ENCODE peak calls at places on chromosomes 1 and 21, in ten cellular contexts. Z is HCT116, L is heart left ventricle, B is uterus, Y is stomach, K is tibial nerve, E is GM12878, A is esophagus squamous epithelium, C is transverse colon, I is IMR-90. V is an unnamed sample. For H3K4me1, the result is how much of the 10 kb centered on the place peaks cover.

GRCh38 chr1:234608720-234609527 is 1.1 kb downstream of the IRF2BP2 start:
- DNase-seq in C (peak), Y (peak), Z (no peak), L (peak), B (peak), E (no peak), I (no peak), A (no peak), K (no peak), V (no peak)

GRCh38 chr21:14947613-14948160 is 117.1 kb downstream of the NRIP1 start:
- DNase-seq in Z (no peak), B (no peak), A (no peak), E (no peak), K (no peak), I (no peak), L (no peak), C (no peak), Y (no peak), V (no peak)

GRCh38 chr1:198187973-198188588 is 31.3 kb downstream of the NEK7 start:
- DNase-seq in E (no peak), Z (no peak), L (no peak), B (no peak), C (no peak), Y (no peak), I (no peak), A (no peak), K (no peak), V (no peak)

GRCh38 chr1:41313661-41314131 is 47.5 kb upstream of the FOXO6 start:
- DNase-seq in Y (no peak), C (no peak), A (no peak), Z (peak), B (no peak), L (no peak), K (no peak), E (no peak), I (no peak), V (no peak)

GRCh38 chr1:233025156-233025555 is 74.7 kb downstream of the NTPCR start:
- DNase-seq in I (peak), E (no peak), C (peak), B (no peak), K (no peak), L (peak), Z (no peak), A (no peak), Y (peak), V (peak)

GRCh38 chr1:244391761-244392160 is 59.9 kb downstream of the ADSS2 start:
- DNase-seq in E (no peak), Z (no peak), B (no peak), A (no peak), L (no peak), C (no peak), Y (no peak), K (no peak), I (peak), V (no peak)

GRCh38 chr1:182084487-182085316 is 23.2 kb upstream of the ZNF648 start:
- DNase-seq in A (peak), K (peak), C (peak), I (peak), L (peak), Z (peak), Y (peak), B (peak), E (no peak), V (peak)

GRCh38 chr1:24914226-24915069 is 15.6 kb downstream of the RUNX3 start:
- DNase-seq in K (no peak), Z (no peak), A (no peak), C (peak), B (no peak), L (no peak), I (peak), E (no peak), Y (no peak), V (no peak)

GRCh38 chr1:213136190-213136917 is 85.3 kb downstream of the RPS6KC1 start:
- DNase-seq in I (no peak), K (no peak), L (no peak), C (peak), Z (no peak), A (no peak), B (no peak), E (no peak), Y (no peak), V (no peak)

GRCh38 chr1:60171793-60172192 is 98.2 kb upstream of the C1orf87 start:
- DNase-seq in E (no peak), Y (no peak), L (no peak), C (no peak), I (peak), K (no peak), Z (no peak), B (no peak), A (no peak), V (no peak)

GRCh38 chr1:234871039-234871709 is 257.5 kb downstream of the TOMM20 start:
- DNase-seq in K (no peak), L (no peak), I (no peak), Z (no peak), Y (no peak), E (no peak), C (no peak), A (no peak), B (peak), V (no peak)

GRCh38 chr21:34765619-34766018 is 96.8 kb downstream of the CLIC6 start:
- DNase-seq in Z (no peak), I (no peak), Y (no peak), E (no peak), B (no peak), K (no peak), A (no peak), C (no peak), L (no peak), V (no peak)

GRCh38 chr1:224064150-224064549 is 49.8 kb upstream of the FBXO28 start:
- DNase-seq in Z (no peak), A (no peak), L (no peak), Y (no peak), I (no peak), C (no peak), B (no peak), K (no peak), E (no peak), V (no peak)

GRCh38 chr1:159826436-159827101 is at the start of gene SLAMF8:
- DNase-seq in B (no peak), I (no peak), Z (no peak), K (no peak), Y (peak), L (peak), A (no peak), E (peak), C (peak), V (no peak)

GRCh38 chr1:8096105-8097011 is 70.2 kb upstream of the ERRFI1 start:
- DNase-seq in E (peak), A (no peak), I (peak), C (no peak), Y (no peak), K (no peak), B (no peak), L (no peak), Z (peak), V (no peak)

GRCh38 chr1:190172636-190173410 is 304.8 kb downstream of the BRINP3 start:
- DNase-seq in L (no peak), Z (no peak), E (no peak), C (no peak), B (no peak), Y (no peak), A (no peak), I (peak), K (no peak), V (no peak)

GRCh38 chr1:215728206-215728605 is 161.1 kb downstream of the KCTD3 start:
- DNase-seq in B (no peak), K (no peak), Y (no peak), A (no peak), C (no peak), Z (no peak), I (no peak), L (no peak), E (no peak), V (no peak)

GRCh38 chr1:108158893-108159292 is 41.2 kb downstream of the SLC25A24 start:
- DNase-seq in K (no peak), B (no peak), Y (no peak), A (no peak), I (no peak), E (no peak), Z (no peak), L (no peak), C (no peak), V (no peak)

GRCh38 chr1:227778401-227778947 is 37.0 kb upstream of the PRSS38 start:
- DNase-seq in I (peak), K (peak), Y (no peak), A (no peak), L (no peak), C (no peak), B (no peak), Z (no peak), E (no peak), V (no peak)

GRCh38 chr1:208100906-208101305 is 143.3 kb downstream of the PLXNA2 start:
- DNase-seq in B (no peak), E (no peak), L (no peak), A (no peak), Z (no peak), Y (no peak), K (no peak), I (peak), C (no peak), V (no peak)

GRCh38 chr1:7873801-7874795 is 21.2 kb upstream of the UTS2 start:
- DNase-seq in I (no peak), K (no peak), A (no peak), C (no peak), B (no peak), Z (no peak), E (no peak), L (no peak), Y (no peak), V (no peak)

DNA sequence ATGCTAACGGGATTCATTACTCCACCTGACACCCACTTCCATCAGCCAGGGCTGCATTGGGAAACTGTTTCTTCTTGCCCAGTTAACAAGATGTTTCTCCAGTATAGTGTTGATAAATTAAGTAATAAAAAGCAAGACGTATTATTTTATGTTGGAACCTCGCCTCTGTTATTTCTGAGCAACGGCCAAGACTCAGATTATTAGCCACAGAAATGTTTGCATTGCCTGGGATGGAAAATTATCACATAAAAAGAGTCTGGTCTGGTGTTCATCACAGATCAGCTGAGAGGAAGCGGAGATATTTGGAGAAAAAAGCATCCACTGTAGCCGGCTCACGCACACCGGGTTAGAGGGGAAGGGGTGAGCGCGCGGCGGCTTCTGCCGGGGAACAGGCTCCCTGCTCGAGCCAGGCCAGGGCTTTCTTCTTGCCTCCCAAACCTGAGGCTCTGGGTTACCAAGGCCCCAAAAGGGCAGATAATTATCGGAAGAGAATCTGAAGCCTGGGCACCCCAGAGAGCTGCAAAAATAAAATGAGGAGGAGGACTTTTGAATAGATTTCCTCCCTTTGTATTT is 189.5 kb downstream of the PRDM16 start:
- DNase-seq in I (no peak), E (no peak), B (no peak), L (no peak), A (no peak), Y (no peak), K (no peak), C (no peak), Z (no peak), V (no peak)
- H3K27ac ChIP-seq in I (no peak), E (no peak), B (no peak), L (no peak), A (no peak), Y (no peak), K (no peak), C (no peak), Z (no peak), V (no peak)

GRCh38 chr1:204079608-204079999 is 6.7 kb downstream of the SOX13 start:
- DNase-seq in Z (no peak), K (no peak), E (no peak), Y (no peak), L (no peak), C (no peak), B (no peak), I (no peak), A (no peak), V (no peak)

GRCh38 chr1:204081791-204082513 is 9.0 kb downstream of the SOX13 start:
- DNase-seq in L (no peak), E (no peak), K (no peak), I (no peak), Y (no peak), B (no peak), Z (no peak), C (no peak), A (no peak), V (no peak)

GRCh38 chr1:204077979-204078696 is 5.2 kb downstream of the SOX13 start:
- DNase-seq in A (no peak), L (no peak), E (no peak), K (no peak), Z (no peak), Y (peak), I (peak), C (no peak), B (no peak), V (peak)

GRCh38 chr1:204081156-204081790 is 8.4 kb downstream of the SOX13 start:
- DNase-seq in C (no peak), A (no peak), B (no peak), Z (no peak), I (peak), K (no peak), E (no peak), L (no peak), Y (no peak), V (no peak)

GRCh38 chr1:204080163-204080903 is 7.4 kb downstream of the SOX13 start:
- DNase-seq in B (peak), C (peak), L (peak), Z (peak), I (peak), E (no peak), K (peak), Y (peak), A (no peak), V (peak)
- H3K4me1 ChIP-seq in B (under half), C (half or more), L (half or more), Z (half or more), I (under half), E (under half), K (under half), Y (half or more), A (half or more), V (half or more)

GRCh38 chr1:19878637-19878985 is 3.6 kb upstream of the OTUD3 start:
- DNase-seq in A (no peak), K (no peak), B (no peak), I (no peak), Y (peak), C (peak), Z (no peak), E (no peak), L (no peak), V (peak)

GRCh38 chr1:19879227-19879626 is 3.0 kb upstream of the OTUD3 start:
- DNase-seq in I (no peak), E (no peak), L (no peak), A (no peak), C (no peak), K (no peak), Y (no peak), B (no peak), Z (no peak), V (no peak)

GRCh38 chr1:19884312-19884711 is 2.1 kb downstream of the OTUD3 start:
- DNase-seq in Z (no peak), B (no peak), C (no peak), L (no peak), Y (no peak), A (no peak), I (no peak), K (no peak), E (no peak), V (no peak)

GRCh38 chr1:19885821-19886220 is 3.6 kb downstream of the OTUD3 start:
- DNase-seq in C (no peak), E (no peak), K (no peak), B (no peak), Z (no peak), I (peak), L (no peak), A (no peak), Y (no peak), V (no peak)

DNA sequence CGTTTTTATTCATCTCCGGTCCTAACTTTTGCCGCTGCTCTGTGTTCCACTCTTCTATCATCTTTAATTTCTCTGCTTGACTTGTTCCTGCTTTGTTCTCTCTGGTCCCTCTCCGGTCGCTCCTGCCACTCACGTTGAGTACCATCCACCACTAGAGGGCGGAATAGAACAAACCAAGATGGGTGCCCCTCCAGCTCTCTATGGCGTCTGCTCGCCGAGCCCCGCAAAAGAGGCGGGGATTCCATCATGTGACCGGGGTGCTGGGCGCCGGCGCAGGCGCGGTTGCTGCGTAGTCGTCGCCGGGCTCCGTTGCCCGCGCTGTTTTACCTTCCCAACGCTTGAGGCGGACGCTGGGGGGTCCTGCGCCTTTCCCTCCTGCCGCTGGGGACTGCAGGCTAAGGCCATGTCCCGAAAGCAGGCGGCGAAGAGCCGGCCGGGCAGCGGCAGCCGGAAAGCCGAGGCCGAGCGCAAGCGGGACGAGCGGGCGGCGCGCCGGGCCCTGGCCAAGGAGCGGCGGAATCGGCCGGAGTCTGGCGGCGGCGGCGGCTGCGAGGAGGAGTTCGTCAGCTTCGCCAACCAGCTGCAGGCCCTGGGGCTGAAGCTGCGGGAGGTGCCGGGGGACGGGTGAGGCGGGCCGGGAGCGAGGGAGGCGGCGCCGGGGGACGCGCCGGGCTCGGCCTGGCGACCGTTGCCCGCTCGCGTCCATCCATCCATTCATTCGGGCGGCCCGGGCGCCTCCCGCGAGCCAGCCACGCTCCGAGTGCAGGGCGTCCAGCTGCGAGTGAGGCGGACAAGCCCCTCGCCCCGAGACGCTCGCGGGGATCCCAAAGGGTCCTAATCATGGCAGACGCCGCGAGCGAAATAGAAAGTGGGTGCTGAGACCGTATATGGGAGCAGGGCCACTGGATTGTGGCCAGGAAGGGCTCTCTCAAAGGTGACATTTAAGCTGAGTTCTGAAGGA is at the start of gene OTUD3:
- DNase-seq in E (peak), K (peak), A (peak), Y (peak), L (peak), I (peak), Z (peak), C (peak), B (peak), V (peak)
- TF ChIP-seq POLR2A in E (peak), K (peak), A (no peak), Y (no peak), L (no peak), I (peak), Z (peak), C (peak), B (peak), V (peak)

DNA sequence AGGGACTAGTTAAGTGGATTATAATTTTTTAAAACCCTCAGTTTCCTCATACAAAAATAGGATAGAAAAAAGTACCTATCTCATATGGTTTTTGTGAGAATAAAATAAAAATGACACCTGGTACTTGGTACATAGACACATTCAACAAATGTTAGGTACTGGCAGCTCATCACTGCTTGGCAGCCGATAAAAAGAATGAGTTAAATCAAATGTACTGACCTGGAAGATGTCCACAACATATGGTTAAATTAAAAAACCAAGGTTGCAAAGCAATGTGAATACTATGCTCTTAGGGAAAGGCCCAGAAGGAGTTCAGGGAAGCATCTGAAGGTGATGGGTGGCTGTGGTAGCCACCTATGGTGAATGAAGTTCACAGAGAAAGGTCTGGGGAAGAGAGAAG is 64.9 kb upstream of the SMYD2 start:
- DNase-seq in B (no peak), C (no peak), E (no peak), I (no peak), Y (no peak), K (no peak), L (no peak), Z (no peak), A (no peak), V (no peak)
- H3K27ac ChIP-seq in B (no peak), C (no peak), E (no peak), I (no peak), Y (no peak), K (no peak), L (no peak), Z (no peak), A (no peak), V (peak)

DNA sequence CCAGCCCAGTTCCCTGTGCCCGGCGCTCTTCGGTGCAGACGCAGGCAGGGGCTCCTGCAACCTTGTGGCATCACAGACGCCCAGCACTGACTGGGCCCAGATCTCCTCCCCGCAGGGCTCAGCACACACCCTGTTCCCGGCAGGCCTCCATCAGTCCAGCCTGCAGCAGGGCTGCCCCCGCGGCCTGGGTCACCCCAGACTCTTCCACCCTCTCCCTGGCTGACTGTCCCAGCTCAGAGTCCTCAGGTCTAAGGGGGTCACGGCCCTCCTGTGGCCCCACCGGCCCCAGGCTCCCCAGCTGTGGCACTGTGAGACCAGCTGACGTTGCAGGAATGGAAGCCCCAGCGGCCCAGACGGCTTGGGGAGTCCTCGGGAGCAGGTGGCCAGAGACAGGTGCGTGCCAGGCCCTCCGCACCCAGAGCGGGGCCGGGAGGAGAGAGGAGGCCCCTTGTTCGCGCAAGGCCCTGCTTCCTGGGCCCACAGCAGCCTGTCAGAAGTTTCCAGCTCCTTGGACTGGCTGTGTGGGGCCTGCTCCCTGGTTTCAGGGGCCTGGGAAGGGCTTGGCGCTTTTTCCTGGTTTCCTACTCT is 4.2 kb downstream of the B3GALT6 start:
- DNase-seq in A (no peak), C (no peak), K (no peak), Y (no peak), L (no peak), B (no peak), Z (no peak), E (no peak), I (no peak), V (no peak)
- H3K4me1 ChIP-seq in A (under half), C (under half), K (under half), Y (under half), L (under half), B (under half), Z (under half), E (under half), I (under half), V (under half)

GRCh38 chr1:202553560-202554038 is 156.7 kb downstream of the SYT2 start:
- DNase-seq in B (no peak), K (no peak), E (peak), I (peak), C (no peak), L (peak), Z (no peak), Y (no peak), A (no peak), V (no peak)
- TF ChIP-seq POLR2A in B (peak), K (no peak), E (no peak), I (no peak), C (no peak), L (no peak), Z (no peak), Y (no peak), A (no peak), V (no peak)